ENCODE peak calls at places on chromosomes 7 and 10, in six cellular contexts. Z is brain microvascular endothelial cell, U is choroid plexus epithelial cell, B is astrocyte of the spinal cord, V is stomach, D is AG04450. H is an unnamed sample.
A peak's percentile ranks its signal among the peaks of the same experiment; 100 is the strongest.

GRCh38 chr7:101390901-101391301 is 28.2 kb downstream of the COL26A1 start:
- DNase-seq in Z (no peak), U (peak; percentile 68), B (peak; percentile 14), V (no peak), D (no peak), H (no peak)

GRCh38 chr10:63068246-63068645 is 64.9 kb upstream of the NRBF2 start:
- DNase-seq in Z (no peak), U (peak; percentile 63), B (no peak), V (no peak), D (no peak), H (no peak)

GRCh38 chr7:17697128-17697881 is 243.0 kb downstream of the SNX13 start:
- DNase-seq in Z (no peak), U (no peak), B (no peak), V (no peak), D (no peak), H (no peak)

GRCh38 chr10:44792119-44792783 is 118.9 kb upstream of the TMEM72 start:
- DNase-seq in Z (no peak), U (no peak), B (no peak), V (no peak), D (no peak), H (no peak)

GRCh38 chr7:98281757-98282652 is 519 bp downstream of the BRI3 start:
- DNase-seq in Z (no peak), U (no peak), B (no peak), V (peak; percentile 46), D (no peak), H (peak; percentile 81)

GRCh38 chr10:13115832-13116793 is 16.1 kb downstream of the OPTN start:
- DNase-seq in Z (no peak), U (no peak), B (no peak), V (no peak), D (no peak), H (no peak)

GRCh38 chr10:47264797-47265281 is 35.2 kb upstream of the GDF10 start:
- DNase-seq in Z (no peak), U (no peak), B (no peak), V (no peak), D (no peak), H (no peak)

GRCh38 chr7:81367335-81367801 is 402.5 kb downstream of the HGF start:
- DNase-seq in Z (no peak), U (peak; percentile 14), B (peak; percentile 46), V (no peak), D (no peak), H (no peak)

GRCh38 chr10:35027567-35027966 is 62.6 kb downstream of the CUL2 start:
- DNase-seq in Z (no peak), U (peak; percentile 54), B (peak; percentile 50), V (no peak), D (no peak), H (no peak)

GRCh38 chr7:90173127-90173844 is 19.0 kb downstream of the STEAP1 start:
- DNase-seq in Z (peak; percentile 14), U (peak; percentile 78), B (peak; percentile 50), V (no peak), D (peak; percentile 46), H (no peak)

GRCh38 chr10:110783509-110784103 is 88.1 kb upstream of the PDCD4 start:
- DNase-seq in Z (peak; percentile 52), U (no peak), B (no peak), V (no peak), D (no peak), H (no peak)

GRCh38 chr7:108026647-108027046 is 23.7 kb upstream of the LAMB1 start:
- DNase-seq in Z (no peak), U (peak; percentile 44), B (no peak), V (no peak), D (no peak), H (no peak)

GRCh38 chr7:114548576-114548975 is 134.0 kb downstream of the FOXP2 start:
- DNase-seq in Z (no peak), U (peak; percentile 13), B (peak; percentile 9), V (no peak), D (no peak), H (no peak)

GRCh38 chr7:42945821-42946615 is 13.8 kb downstream of the MRPL32 start:
- DNase-seq in Z (no peak), U (peak; percentile 30), B (no peak), V (no peak), D (no peak), H (no peak)

GRCh38 chr10:132422931-132423813 is 26.2 kb downstream of the PWWP2B start:
- DNase-seq in Z (no peak), U (peak; percentile 42), B (no peak), V (no peak), D (no peak), H (no peak)

GRCh38 chr7:156145184-156145583 is 332.9 kb upstream of the SHH start:
- DNase-seq in Z (no peak), U (no peak), B (no peak), V (no peak), D (no peak), H (no peak)

GRCh38 chr7:5065107-5065407 is 19.4 kb downstream of the RBAK start:
- DNase-seq in Z (no peak), U (no peak), B (no peak), V (no peak), D (no peak), H (no peak)

DNA sequence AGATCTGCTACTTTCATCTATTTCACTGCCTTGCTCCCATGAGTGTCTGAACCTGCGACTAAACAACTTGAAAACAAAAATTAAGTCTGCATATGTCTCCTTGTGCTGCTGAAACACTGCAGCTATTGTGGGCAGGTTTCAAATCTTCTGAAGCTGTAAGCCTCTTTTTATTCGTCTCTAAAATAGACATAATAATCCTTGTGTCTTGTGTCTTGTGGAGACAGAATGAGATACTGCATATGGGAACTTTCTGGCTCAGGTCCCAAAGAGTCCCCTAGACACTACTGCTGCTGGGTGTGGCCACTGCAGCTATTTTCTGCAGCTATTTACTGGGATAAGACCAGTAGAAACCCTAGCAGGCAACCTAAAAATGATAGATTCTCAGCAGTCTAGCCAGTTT is 252.0 kb downstream of the ELMO1 start:
- DNase-seq in Z (no peak), U (no peak), B (no peak), V (no peak), D (no peak), H (no peak)
- TF ChIP-seq CTCF in Z (no peak), U (no peak), B (no peak), V (no peak), D (no peak), H (no peak)

DNA sequence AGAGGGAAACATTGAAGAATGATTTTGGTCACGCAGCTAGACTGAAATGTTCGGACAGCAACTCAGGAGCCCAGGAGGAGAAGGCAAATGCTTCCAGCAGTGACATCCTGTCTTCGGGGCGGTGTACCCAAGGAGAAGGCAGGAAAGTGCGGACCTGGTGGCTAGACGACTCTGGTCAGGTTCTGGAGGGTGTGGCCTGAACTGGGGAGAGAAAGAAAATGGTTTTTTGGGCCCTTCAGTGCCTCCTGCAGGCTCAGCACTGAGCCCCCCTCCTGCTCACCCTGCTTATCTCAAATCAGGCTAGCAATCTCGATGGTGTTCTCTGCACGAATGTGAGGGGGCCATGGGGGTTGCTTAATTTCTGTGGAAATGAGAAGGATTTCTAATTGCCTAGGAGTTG is 26.7 kb upstream of the TARP start:
- DNase-seq in Z (no peak), U (no peak), B (no peak), V (no peak), D (no peak), H (no peak)
- TF ChIP-seq CTCF in Z (no peak), U (no peak), B (no peak), V (no peak), D (no peak), H (no peak)

DNA sequence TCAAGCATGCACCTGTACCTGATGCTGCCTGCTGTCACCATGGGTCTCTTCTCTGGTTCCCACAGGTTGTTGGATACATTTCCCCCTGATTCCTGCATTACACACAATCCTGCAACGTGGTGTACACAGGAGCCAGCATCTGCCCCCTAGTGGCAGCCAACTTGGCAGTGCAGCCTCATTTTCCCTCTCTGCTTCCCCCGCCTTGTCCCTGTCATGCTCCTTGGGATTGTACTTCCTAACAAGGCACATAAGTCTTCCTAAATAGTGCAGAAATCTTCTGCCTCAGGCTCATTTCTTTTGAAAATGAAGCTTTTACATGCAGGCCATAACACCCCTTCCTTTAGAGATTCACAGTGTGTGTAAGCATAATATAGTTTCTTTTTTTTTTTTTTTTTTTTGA is 387.5 kb downstream of the CCSER2 start:
- DNase-seq in Z (peak; percentile 40), U (peak; percentile 54), B (peak; percentile 1), V (no peak), D (no peak), H (no peak)
- TF ChIP-seq CTCF in Z (peak; percentile 73), U (peak; percentile 70), B (peak; percentile 58), V (no peak), D (peak; percentile 24), H (no peak)

GRCh38 chr7:72183835-72184234 is 228.3 kb downstream of the CALN1 start:
- DNase-seq in Z (no peak), U (no peak), B (no peak), V (no peak), D (no peak), H (no peak)
- TF ChIP-seq CTCF in Z (no peak), U (no peak), B (no peak), V (peak; percentile 18), D (no peak), H (no peak)

H was measured in tibial artery.